ENCODE peak calls at places on chromosomes 13 and 19, in four cellular contexts. One of them, this sample, is unnamed.

GRCh38 chr19:33410915-33411401 is 37.4 kb downstream of the CEBPG start:
- DNase-seq in ovary: no peak
- DNase-seq in A549: no peak
- DNase-seq in adrenal gland: no peak
- DNase-seq in this sample: no peak

GRCh38 chr19:6475321-6476108 is 6.1 kb downstream of the DENND1C start:
- DNase-seq in adrenal gland: no peak
- DNase-seq in A549: peak; percentile 20
- DNase-seq in ovary: no peak
- DNase-seq in this sample: no peak

GRCh38 chr19:10717356-10718204 is at the start of gene DNM2:
- DNase-seq in adrenal gland: peak; percentile 100
- DNase-seq in A549: peak; percentile 100
- DNase-seq in ovary: peak; percentile 99
- DNase-seq in this sample: peak; percentile 99

GRCh38 chr19:21410166-21410565 is 13.2 kb downstream of the ZNF493 start:
- DNase-seq in ovary: no peak
- DNase-seq in adrenal gland: no peak
- DNase-seq in A549: no peak
- DNase-seq in this sample: no peak

GRCh38 chr19:10962863-10963262 is 2.0 kb downstream of the SMARCA4 start:
- DNase-seq in adrenal gland: no peak
- DNase-seq in ovary: no peak
- DNase-seq in A549: no peak
- DNase-seq in this sample: no peak

GRCh38 chr13:22194106-22194810 is 523.4 kb downstream of the FGF9 start:
- DNase-seq in A549: no peak
- DNase-seq in adrenal gland: peak; percentile 34
- DNase-seq in ovary: no peak
- DNase-seq in this sample: no peak

GRCh38 chr19:49590071-49590970 is 661 bp upstream of the PRR12 start:
- DNase-seq in ovary: peak; percentile 90
- DNase-seq in adrenal gland: peak; percentile 98
- DNase-seq in A549: peak; percentile 99
- DNase-seq in this sample: peak; percentile 99

GRCh38 chr13:40640845-40641458 is 25.5 kb downstream of the FOXO1 start:
- DNase-seq in adrenal gland: no peak
- DNase-seq in ovary: no peak
- DNase-seq in A549: no peak
- DNase-seq in this sample: no peak

GRCh38 chr19:18346091-18346490 is 5.7 kb downstream of the PGPEP1 start:
- DNase-seq in A549: peak; percentile 40
- DNase-seq in adrenal gland: no peak
- DNase-seq in ovary: no peak
- DNase-seq in this sample: peak; percentile 40

GRCh38 chr13:30763786-30764440 is 28.6 kb downstream of the ALOX5AP start:
- DNase-seq in adrenal gland: no peak
- DNase-seq in A549: no peak
- DNase-seq in ovary: no peak
- DNase-seq in this sample: no peak

GRCh38 chr19:41718761-41719160 is 10.3 kb downstream of the CEACAM5 start:
- DNase-seq in adrenal gland: no peak
- DNase-seq in A549: no peak
- DNase-seq in ovary: no peak
- DNase-seq in this sample: no peak

GRCh38 chr13:101326710-101327109 is 89.6 kb downstream of the NALCN start:
- DNase-seq in A549: no peak
- DNase-seq in ovary: no peak
- DNase-seq in adrenal gland: no peak
- DNase-seq in this sample: no peak

GRCh38 chr13:57075588-57075987 is 65.1 kb upstream of the PRR20A start:
- DNase-seq in ovary: no peak
- DNase-seq in A549: no peak
- DNase-seq in adrenal gland: no peak
- DNase-seq in this sample: no peak

GRCh38 chr13:76692326-76692725 is 193.9 kb downstream of the KCTD12 start:
- DNase-seq in adrenal gland: no peak
- DNase-seq in ovary: no peak
- DNase-seq in A549: no peak
- DNase-seq in this sample: no peak

GRCh38 chr19:3699071-3699740 is 1.1 kb downstream of the PIP5K1C start:
- DNase-seq in ovary: peak; percentile 37
- DNase-seq in A549: no peak
- DNase-seq in adrenal gland: peak; percentile 66
- DNase-seq in this sample: no peak

GRCh38 chr13:50365300-50365682 is 350.0 kb downstream of the KCNRG start:
- DNase-seq in A549: no peak
- DNase-seq in ovary: no peak
- DNase-seq in adrenal gland: no peak
- DNase-seq in this sample: no peak

GRCh38 chr13:46389985-46390384 is 2.9 kb upstream of the RUBCNL start:
- DNase-seq in ovary: no peak
- DNase-seq in A549: no peak
- DNase-seq in adrenal gland: peak; percentile 46
- DNase-seq in this sample: no peak

GRCh38 chr13:46778879-46779278 is 18.1 kb downstream of the ESD start:
- DNase-seq in adrenal gland: no peak
- DNase-seq in A549: no peak
- DNase-seq in ovary: no peak
- DNase-seq in this sample: no peak

GRCh38 chr13:48043789-48044503 is 6.4 kb downstream of the NUDT15 start:
- DNase-seq in ovary: no peak
- DNase-seq in A549: no peak
- DNase-seq in adrenal gland: no peak
- DNase-seq in this sample: no peak

GRCh38 chr13:31962661-31963345 is 68.8 kb upstream of the FRY start:
- DNase-seq in A549: no peak
- DNase-seq in ovary: no peak
- DNase-seq in adrenal gland: no peak
- DNase-seq in this sample: no peak

GRCh38 chr13:97300871-97301270 is 78.7 kb downstream of the MBNL2 start:
- DNase-seq in adrenal gland: no peak
- DNase-seq in ovary: no peak
- DNase-seq in A549: no peak
- DNase-seq in this sample: no peak

GRCh38 chr13:23718916-23719470 is 148.8 kb downstream of the TNFRSF19 start:
- DNase-seq in adrenal gland: no peak
- DNase-seq in ovary: no peak
- DNase-seq in A549: no peak
- DNase-seq in this sample: no peak

GRCh38 chr13:43495732-43496131 is 291.0 kb downstream of the ENOX1 start:
- DNase-seq in A549: no peak
- DNase-seq in adrenal gland: no peak
- DNase-seq in ovary: no peak
- DNase-seq in this sample: no peak

GRCh38 chr13:39105110-39105509 is 66.9 kb downstream of the NHLRC3 start:
- DNase-seq in ovary: no peak
- DNase-seq in adrenal gland: peak; percentile 2
- DNase-seq in A549: no peak
- DNase-seq in this sample: no peak

GRCh38 chr13:101127741-101128353 is 288.5 kb downstream of the NALCN start:
- DNase-seq in ovary: no peak
- DNase-seq in A549: peak; percentile 25
- DNase-seq in adrenal gland: peak; percentile 35
- DNase-seq in this sample: no peak

GRCh38 chr13:41691276-41691675 is 233.9 kb downstream of the RGCC start:
- DNase-seq in adrenal gland: no peak
- DNase-seq in A549: no peak
- DNase-seq in ovary: no peak
- DNase-seq in this sample: no peak

GRCh38 chr13:22926176-22927007 is 254.4 kb upstream of the SGCG start:
- DNase-seq in A549: no peak
- DNase-seq in adrenal gland: peak; percentile 79
- DNase-seq in ovary: peak; percentile 90
- DNase-seq in this sample: no peak

GRCh38 chr19:36963262-36963661 is 47.1 kb downstream of the ZNF568 start:
- DNase-seq in adrenal gland: no peak
- DNase-seq in ovary: no peak
- DNase-seq in A549: no peak
- DNase-seq in this sample: no peak

GRCh38 chr13:36888645-36889044 is 31.4 kb downstream of the SMAD9 start:
- DNase-seq in A549: no peak
- DNase-seq in ovary: no peak
- DNase-seq in adrenal gland: no peak
- DNase-seq in this sample: no peak

GRCh38 chr19:7897289-7897688 is 6.4 kb upstream of the MAP2K7 start:
- DNase-seq in adrenal gland: peak; percentile 94
- DNase-seq in A549: no peak
- DNase-seq in ovary: no peak
- DNase-seq in this sample: no peak

GRCh38 chr19:41904118-41904870 is 21.3 kb downstream of the ARHGEF1 start:
- DNase-seq in A549: peak; percentile 94
- DNase-seq in ovary: no peak
- DNase-seq in adrenal gland: no peak
- DNase-seq in this sample: peak; percentile 90

DNA sequence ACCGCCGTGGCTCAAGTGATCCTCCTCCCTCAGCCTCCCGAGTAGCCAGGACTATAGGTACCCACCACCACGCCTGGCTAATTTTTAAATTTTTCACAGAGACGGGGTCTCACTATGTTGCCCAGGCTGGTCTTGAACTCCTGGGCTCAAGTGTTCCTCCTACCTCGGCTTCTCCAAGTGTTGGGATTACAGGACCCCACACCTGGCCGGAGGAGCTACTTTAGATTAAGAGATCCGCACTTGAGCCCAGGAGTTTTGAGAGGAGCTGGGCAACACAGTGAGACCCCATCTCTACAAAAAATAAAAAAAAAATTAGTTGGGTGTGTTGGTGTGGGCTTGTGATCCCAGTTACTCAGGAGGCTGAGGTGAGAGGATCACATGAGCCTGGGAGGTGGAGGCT is 9.0 kb upstream of the ZNF460 start:
- DNase-seq in adrenal gland: no peak
- DNase-seq in A549: no peak
- DNase-seq in ovary: no peak
- DNase-seq in this sample: no peak
- H3K4me3 ChIP-seq in adrenal gland: no peak overlapping the region
- H3K4me3 ChIP-seq in A549: no peak overlapping the region
- H3K4me3 ChIP-seq in ovary: no peak overlapping the region
- H3K4me3 ChIP-seq in this sample: no peak overlapping the region

GRCh38 chr19:35615036-35615435 is 2.5 kb downstream of the HAUS5 start:
- DNase-seq in ovary: no peak
- DNase-seq in adrenal gland: no peak
- DNase-seq in A549: no peak
- DNase-seq in this sample: no peak

GRCh38 chr19:35609881-35610353 is 2.6 kb upstream of the HAUS5 start:
- DNase-seq in adrenal gland: no peak
- DNase-seq in A549: no peak
- DNase-seq in ovary: no peak
- DNase-seq in this sample: no peak

GRCh38 chr19:35612224-35612558 is 344 bp upstream of the HAUS5 start:
- DNase-seq in adrenal gland: no peak
- DNase-seq in A549: no peak
- DNase-seq in ovary: no peak
- DNase-seq in this sample: no peak

GRCh38 chr19:35613574-35613973 is 1.0 kb downstream of the HAUS5 start:
- DNase-seq in ovary: no peak
- DNase-seq in A549: no peak
- DNase-seq in adrenal gland: no peak
- DNase-seq in this sample: no peak

GRCh38 chr19:35612559-35613321 is at the start of gene HAUS5:
- DNase-seq in adrenal gland: peak; percentile 96
- DNase-seq in ovary: peak; percentile 89
- DNase-seq in A549: peak; percentile 98
- DNase-seq in this sample: peak; percentile 99
- TF ChIP-seq POLR2A in adrenal gland: peak; percentile 40
- TF ChIP-seq POLR2A in ovary: peak; percentile 63
- TF ChIP-seq POLR2A in A549: peak; percentile 84
- TF ChIP-seq POLR2A in this sample: no peak

GRCh38 chr13:20258208-20258962 is 26.3 kb upstream of the GJB6 start:
- DNase-seq in ovary: no peak
- DNase-seq in adrenal gland: no peak
- DNase-seq in A549: peak; percentile 2
- DNase-seq in this sample: no peak

GRCh38 chr13:20258963-20259288 is 26.8 kb upstream of the GJB6 start:
- DNase-seq in A549: no peak
- DNase-seq in ovary: no peak
- DNase-seq in adrenal gland: no peak
- DNase-seq in this sample: no peak

GRCh38 chr13:20264271-20265018 is 32.3 kb upstream of the GJB6 start:
- DNase-seq in A549: no peak
- DNase-seq in adrenal gland: no peak
- DNase-seq in ovary: no peak
- DNase-seq in this sample: no peak

DNA sequence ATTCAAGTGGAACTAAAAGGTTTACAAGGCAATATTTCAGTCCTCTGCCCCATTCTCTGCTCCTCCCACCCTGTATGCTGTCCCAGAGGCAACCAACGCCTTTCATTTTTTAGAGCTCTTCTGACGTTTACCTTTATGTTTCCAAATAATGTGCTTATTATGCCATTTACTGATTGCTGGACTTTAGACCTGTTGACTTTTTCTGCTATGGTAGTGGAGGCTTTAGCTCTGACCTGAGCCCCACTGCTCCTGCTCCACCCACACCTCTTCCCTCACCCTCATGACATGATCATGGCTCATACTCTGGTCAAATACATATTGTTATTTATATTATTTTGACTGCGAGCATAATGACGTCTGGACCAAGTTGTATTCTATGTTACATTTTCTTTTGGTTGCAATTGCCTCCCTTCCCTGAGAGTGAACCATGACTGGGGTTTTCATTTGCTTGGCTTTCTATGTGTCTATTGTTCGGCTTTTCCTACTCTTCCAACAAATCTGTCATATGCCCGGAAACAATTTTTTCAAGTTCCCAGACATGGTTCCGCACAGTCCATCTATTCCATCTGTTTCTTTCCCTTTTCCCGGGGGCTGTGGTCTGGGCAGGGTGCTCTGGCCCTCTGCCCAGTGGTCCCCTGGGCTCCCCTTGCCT is 31.4 kb upstream of the GJB6 start:
- DNase-seq in adrenal gland: no peak
- DNase-seq in A549: no peak
- DNase-seq in ovary: no peak
- DNase-seq in this sample: no peak
- H3K4me3 ChIP-seq in adrenal gland: no peak overlapping the region
- H3K4me3 ChIP-seq in A549: no peak overlapping the region
- H3K4me3 ChIP-seq in ovary: no peak overlapping the region
- H3K4me3 ChIP-seq in this sample: no peak overlapping the region

DNA sequence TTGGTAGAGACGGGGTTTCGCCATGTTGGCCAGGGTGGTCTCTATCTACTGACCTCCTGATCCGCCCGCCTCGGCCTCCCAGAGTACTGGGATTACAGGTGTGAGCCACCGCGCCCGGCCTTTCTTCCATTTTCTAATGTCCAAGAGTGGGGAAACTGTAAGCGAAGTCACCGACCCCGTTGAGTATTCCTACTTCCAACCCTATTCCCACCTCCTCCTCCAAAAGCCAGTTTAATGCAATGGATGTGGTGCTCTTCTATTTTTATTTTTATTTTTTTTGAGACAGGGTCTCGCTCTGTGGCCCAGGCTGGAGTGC is 449 bp downstream of the RNU6-9 start:
- DNase-seq in adrenal gland: no peak
- DNase-seq in ovary: no peak
- DNase-seq in A549: no peak
- DNase-seq in this sample: no peak
- TF ChIP-seq POLR2A in adrenal gland: no peak
- TF ChIP-seq POLR2A in ovary: no peak
- TF ChIP-seq POLR2A in A549: no peak
- TF ChIP-seq POLR2A in this sample: no peak